ENCODE peak calls at places on chromosomes 13 and 19, in seven cellular contexts. D is tibial artery, X is tibial nerve, J is heart right ventricle, A is left ventricle myocardium inferior, S is ovary, K is PC-3. O is an unnamed sample.

GRCh38 chr19:13130886-13131490 is 12.9 kb downstream of the NACC1 start:
- DNase-seq in D (no peak), X (no peak), J (no peak), A (no peak), S (no peak), K (no peak), O (no peak)

GRCh38 chr13:72430923-72431322 is 296.5 kb downstream of the MZT1 start:
- DNase-seq in D (no peak), X (no peak), J (no peak), A (no peak), S (no peak), K (no peak), O (no peak)

GRCh38 chr13:97226013-97226412 is 3.9 kb downstream of the MBNL2 start:
- DNase-seq in D (no peak), X (no peak), J (no peak), A (no peak), S (no peak), K (no peak), O (no peak)

GRCh38 chr13:101300531-101300930 is 115.8 kb downstream of the NALCN start:
- DNase-seq in D (no peak), X (no peak), J (no peak), A (no peak), S (no peak), K (no peak), O (no peak)

GRCh38 chr19:29560313-29561075 is 34.7 kb downstream of the VSTM2B start:
- DNase-seq in D (no peak), X (no peak), J (no peak), A (no peak), S (no peak), K (no peak), O (peak)

GRCh38 chr19:52590728-52591127 is 20.6 kb downstream of the ZNF701 start:
- DNase-seq in D (no peak), X (no peak), J (no peak), A (no peak), S (no peak), K (no peak), O (no peak)

GRCh38 chr13:21242236-21242635 is 65.8 kb downstream of the MRPL57 start:
- DNase-seq in D (no peak), X (no peak), J (no peak), A (no peak), S (no peak), K (no peak), O (no peak)

GRCh38 chr13:113545455-113545930 is 39.1 kb upstream of the TFDP1 start:
- DNase-seq in D (no peak), X (no peak), J (no peak), A (peak), S (no peak), K (no peak), O (no peak)

GRCh38 chr13:100138859-100139491 is 50.1 kb downstream of the PCCA start:
- DNase-seq in D (no peak), X (no peak), J (no peak), A (no peak), S (no peak), K (no peak), O (no peak)

GRCh38 chr19:39498262-39499081 is at the start of gene DLL3:
- DNase-seq in D (no peak), X (no peak), J (no peak), A (no peak), S (no peak), K (peak), O (no peak)

GRCh38 chr13:114147803-114148520 is 15.5 kb upstream of the RASA3 start:
- DNase-seq in D (no peak), X (no peak), J (no peak), A (no peak), S (no peak), K (no peak), O (no peak)

GRCh38 chr13:97068146-97068545 is 73.9 kb upstream of the OXGR1 start:
- DNase-seq in D (no peak), X (no peak), J (no peak), A (no peak), S (no peak), K (no peak), O (no peak)

GRCh38 chr19:2315121-2315817 is 7.3 kb upstream of the LINGO3 start:
- DNase-seq in D (no peak), X (no peak), J (no peak), A (no peak), S (no peak), K (no peak), O (no peak)

GRCh38 chr19:57934820-57935665 is at the start of gene ZNF418:
- DNase-seq in D (peak), X (peak), J (peak), A (peak), S (peak), K (no peak), O (peak)

GRCh38 chr13:53200498-53201453 is 172.2 kb downstream of the OLFM4 start:
- DNase-seq in D (no peak), X (peak), J (peak), A (peak), S (peak), K (no peak), O (no peak)

GRCh38 chr19:12785431-12786011 is 5.8 kb upstream of the JUNB start:
- DNase-seq in D (no peak), X (no peak), J (peak), A (no peak), S (peak), K (no peak), O (no peak)

GRCh38 chr19:47232422-47233211 is 1.6 kb upstream of the BBC3 start:
- DNase-seq in D (no peak), X (no peak), J (no peak), A (no peak), S (no peak), K (peak), O (no peak)

GRCh38 chr19:3250675-3251074 is 26.2 kb downstream of the CELF5 start:
- DNase-seq in D (no peak), X (peak), J (no peak), A (no peak), S (no peak), K (peak), O (no peak)

GRCh38 chr13:114259974-114260373 is 21.4 kb upstream of the UPF3A start:
- DNase-seq in D (no peak), X (no peak), J (no peak), A (no peak), S (no peak), K (no peak), O (no peak)

GRCh38 chr13:25752957-25753540 is 298.8 kb downstream of the SHISA2 start:
- DNase-seq in D (peak), X (peak), J (peak), A (peak), S (no peak), K (peak), O (no peak)

GRCh38 chr19:51702754-51703654 is 9.9 kb downstream of the SPACA6 start:
- DNase-seq in D (no peak), X (peak), J (peak), A (no peak), S (peak), K (no peak), O (no peak)

GRCh38 chr19:8494158-8494557 is 8.3 kb downstream of the PRAM1 start:
- DNase-seq in D (no peak), X (no peak), J (no peak), A (no peak), S (no peak), K (no peak), O (no peak)

GRCh38 chr19:48186015-48186414 is 15.5 kb downstream of the ZSWIM9 start:
- DNase-seq in D (no peak), X (no peak), J (no peak), A (no peak), S (no peak), K (no peak), O (no peak)

GRCh38 chr13:89899302-89900103 is 1448.0 kb upstream of the MIR17HG start:
- DNase-seq in D (no peak), X (no peak), J (no peak), A (no peak), S (no peak), K (peak), O (no peak)

GRCh38 chr19:48596679-48597465 is 9.7 kb upstream of the SPACA4 start:
- DNase-seq in D (no peak), X (no peak), J (no peak), A (no peak), S (no peak), K (no peak), O (no peak)

GRCh38 chr19:31355330-31356289 is 6.4 kb upstream of the TSHZ3 start:
- DNase-seq in D (no peak), X (no peak), J (no peak), A (no peak), S (no peak), K (no peak), O (no peak)

GRCh38 chr13:101817898-101818297 is 365.4 kb downstream of the ITGBL1 start:
- DNase-seq in D (no peak), X (no peak), J (no peak), A (no peak), S (no peak), K (no peak), O (no peak)

GRCh38 chr13:81770868-81771505 is 1430.1 kb upstream of the SPRY2 start:
- DNase-seq in D (no peak), X (no peak), J (no peak), A (no peak), S (no peak), K (no peak), O (no peak)

GRCh38 chr13:28718538-28719226 is at the start of gene SLC46A3:
- DNase-seq in D (peak), X (peak), J (peak), A (peak), S (peak), K (peak), O (peak)
- TF ChIP-seq CTCF in D (peak), X (peak), J (no peak), A (peak), S (peak), K (no peak), O (peak)

GRCh38 chr19:7293795-7294570 is at the start of gene INSR:
- DNase-seq in D (peak), X (peak), J (peak), A (peak), S (peak), K (peak), O (peak)
- H3K27ac ChIP-seq in D (peak), X (peak), J (peak), A (peak), S (peak), K (no peak), O (peak)

DNA sequence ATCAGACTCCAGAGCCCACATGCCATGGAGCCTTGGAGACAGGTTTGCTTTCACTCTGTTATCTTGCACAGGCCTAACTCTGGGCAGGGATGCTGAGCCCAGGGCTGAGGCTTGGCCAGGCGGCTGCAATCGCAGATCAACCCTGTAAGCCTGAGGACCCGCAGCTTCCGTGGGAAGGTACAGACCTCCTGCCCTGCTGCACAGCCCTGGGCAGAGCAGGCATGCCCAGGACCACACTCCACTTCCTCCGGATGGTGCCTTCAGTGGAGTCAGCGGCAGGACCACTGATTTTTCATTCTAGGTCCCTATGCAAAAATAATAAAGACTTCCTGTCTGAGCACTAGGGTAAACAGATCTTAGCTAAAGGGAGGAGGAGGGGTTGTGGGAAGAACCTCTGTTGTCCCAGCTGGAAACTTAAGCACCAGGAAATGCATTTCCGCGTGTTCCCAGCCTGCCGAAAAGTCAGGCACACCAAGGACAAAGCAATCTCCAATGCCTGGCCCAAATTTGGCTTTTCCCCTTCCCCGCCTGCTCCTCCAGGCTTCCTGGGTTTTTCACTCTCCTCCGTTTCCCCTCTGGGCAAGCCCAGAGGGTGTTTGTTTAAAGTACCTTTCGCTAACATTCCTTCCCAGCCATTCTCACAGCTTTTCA is 87.3 kb downstream of the KCTD15 start:
- DNase-seq in D (no peak), X (no peak), J (peak), A (peak), S (peak), K (peak), O (no peak)
- H3K4me3 ChIP-seq in D (no peak), X (no peak), J (peak), A (peak), S (no peak), K (no peak), O (no peak)

GRCh38 chr13:77810430-77810829 is 108.2 kb downstream of the EDNRB start:
- DNase-seq in D (no peak), X (no peak), J (no peak), A (no peak), S (no peak), K (peak), O (no peak)
- TF ChIP-seq CTCF in D (peak), X (no peak), J (no peak), A (peak), S (no peak), K (peak), O (no peak)